ENCODE peak calls at places on chromosomes 4 and X, in nine cellular contexts. A is MM.1S, D is H9, K is K562, B is neural progenitor cell, F is GM23248, T is OCI-LY7, Z is PC-3, H is GM23338. W is an unnamed sample. For H3K79me2 and H3K4me1, the result is how much of the 10 kb centered on the place peaks cover.

GRCh38 chrX:9147631-9148189 is 113.8 kb upstream of the FAM9B start:
- DNase-seq in B (peak), T (no peak), K (no peak), D (peak), Z (no peak), H (peak), F (no peak), A (no peak), W (no peak)

GRCh38 chr4:161448550-161449180 is 715.1 kb downstream of the FSTL5 start:
- DNase-seq in K (no peak), D (no peak), Z (no peak), A (no peak), H (no peak), B (no peak), T (no peak), F (no peak), W (peak)

GRCh38 chr4:54229631-54230478 is 762 bp downstream of the PDGFRA start:
- DNase-seq in Z (no peak), B (peak), H (peak), A (no peak), T (no peak), K (no peak), D (peak), F (peak), W (peak)

GRCh38 chrX:120140293-120140981 is 18.0 kb upstream of the RHOXF2 start:
- DNase-seq in T (no peak), B (no peak), D (peak), A (no peak), F (no peak), Z (no peak), H (peak), K (no peak), W (no peak)

GRCh38 chr4:146916479-146917076 is 29.1 kb downstream of the TTC29 start:
- DNase-seq in D (no peak), K (peak), Z (peak), F (peak), B (peak), A (peak), H (peak), T (peak), W (no peak)

GRCh38 chr4:127055349-127055748 is 577.4 kb upstream of the INTU start:
- DNase-seq in H (no peak), K (no peak), Z (peak), D (no peak), F (peak), T (no peak), B (no peak), A (no peak), W (no peak)

GRCh38 chr4:118869808-118870342 is 18.8 kb upstream of the SYNPO2 start:
- DNase-seq in T (no peak), A (no peak), B (no peak), F (peak), H (peak), D (no peak), K (no peak), Z (no peak), W (peak)

GRCh38 chrX:28585767-28586166 is 1.5 kb upstream of the IL1RAPL1 start:
- DNase-seq in F (no peak), A (no peak), K (no peak), T (no peak), H (no peak), B (peak), Z (no peak), D (no peak), W (no peak)

GRCh38 chr4:40354158-40354557 is 19.0 kb downstream of the CHRNA9 start:
- DNase-seq in T (no peak), D (no peak), F (no peak), H (no peak), K (no peak), B (no peak), A (no peak), Z (no peak), W (no peak)

GRCh38 chr4:121192013-121192412 is 27.9 kb upstream of the TNIP3 start:
- DNase-seq in A (no peak), T (no peak), Z (no peak), K (no peak), D (no peak), H (no peak), F (peak), B (no peak), W (no peak)

GRCh38 chr4:144399927-144400326 is 246.0 kb upstream of the HHIP start:
- DNase-seq in D (no peak), B (no peak), Z (peak), F (peak), A (peak), H (no peak), T (no peak), K (no peak), W (peak)

GRCh38 chr4:138405439-138405838 is 163.3 kb upstream of the SLC7A11 start:
- DNase-seq in B (no peak), Z (peak), T (no peak), F (peak), K (no peak), D (no peak), H (no peak), A (peak), W (no peak)

GRCh38 chrX:41391606-41392005 is 55.5 kb upstream of the NYX start:
- DNase-seq in A (no peak), B (no peak), T (no peak), D (no peak), K (no peak), Z (no peak), F (no peak), H (no peak), W (no peak)

GRCh38 chr4:1910643-1911042 is 39.5 kb downstream of the NSD2 start:
- DNase-seq in D (peak), T (peak), H (peak), Z (peak), B (peak), A (peak), F (peak), K (peak), W (peak)

GRCh38 chr4:1904042-1904441 is 32.8 kb downstream of the NSD2 start:
- DNase-seq in A (no peak), F (no peak), H (no peak), D (no peak), K (no peak), Z (no peak), B (no peak), T (no peak), W (no peak)

GRCh38 chr4:1902243-1902642 is 31.1 kb downstream of the NSD2 start:
- DNase-seq in H (no peak), D (no peak), B (no peak), K (no peak), A (no peak), Z (no peak), T (no peak), F (no peak), W (no peak)

GRCh38 chr4:1903035-1903434 is 31.8 kb downstream of the NSD2 start:
- DNase-seq in H (no peak), Z (no peak), A (no peak), B (no peak), D (no peak), F (no peak), T (no peak), K (no peak), W (no peak)

GRCh38 chr4:1907848-1908525 is 36.8 kb downstream of the NSD2 start:
- DNase-seq in H (no peak), T (no peak), A (no peak), D (no peak), B (no peak), K (no peak), F (no peak), Z (no peak), W (no peak)
- H3K79me2 ChIP-seq in H (under half), T (half or more), A (half or more), D (under half), B (half or more), K (half or more), F (half or more), Z (half or more), W (half or more)

GRCh38 chr4:73606465-73606974 is 13.7 kb downstream of the RASSF6 start:
- DNase-seq in F (no peak), A (peak), H (no peak), Z (peak), B (no peak), D (no peak), K (no peak), T (peak), W (no peak)

GRCh38 chr4:73600917-73601316 is 19.3 kb downstream of the RASSF6 start:
- DNase-seq in F (no peak), H (no peak), D (no peak), K (no peak), T (no peak), A (no peak), B (no peak), Z (no peak), W (no peak)

GRCh38 chr4:73603307-73603710 is 16.9 kb downstream of the RASSF6 start:
- DNase-seq in T (no peak), K (no peak), B (no peak), A (no peak), H (no peak), F (no peak), D (no peak), Z (peak), W (peak)

GRCh38 chr4:73607375-73608026 is 12.7 kb downstream of the RASSF6 start:
- DNase-seq in H (no peak), F (no peak), K (no peak), B (no peak), Z (peak), A (peak), T (peak), D (no peak), W (peak)

GRCh38 chr4:73603854-73604584 is 16.2 kb downstream of the RASSF6 start:
- DNase-seq in K (no peak), A (no peak), T (no peak), D (no peak), Z (no peak), B (no peak), F (no peak), H (no peak), W (no peak)
- H3K4me1 ChIP-seq in K (under half), A (under half), T (half or more), D (under half), Z (under half), B (under half), F (under half), H (under half), W (under half)

GRCh38 chr4:174933083-174933482 is 14.9 kb downstream of the ADAM29 start:
- DNase-seq in D (no peak), Z (no peak), T (no peak), F (no peak), B (no peak), H (no peak), K (no peak), A (no peak), W (no peak)
- H3K4me2 ChIP-seq in D (no peak), Z (no peak), T (no peak), F (no peak), B (no peak), H (no peak), K (no peak), A (peak), W (no peak)

DNA sequence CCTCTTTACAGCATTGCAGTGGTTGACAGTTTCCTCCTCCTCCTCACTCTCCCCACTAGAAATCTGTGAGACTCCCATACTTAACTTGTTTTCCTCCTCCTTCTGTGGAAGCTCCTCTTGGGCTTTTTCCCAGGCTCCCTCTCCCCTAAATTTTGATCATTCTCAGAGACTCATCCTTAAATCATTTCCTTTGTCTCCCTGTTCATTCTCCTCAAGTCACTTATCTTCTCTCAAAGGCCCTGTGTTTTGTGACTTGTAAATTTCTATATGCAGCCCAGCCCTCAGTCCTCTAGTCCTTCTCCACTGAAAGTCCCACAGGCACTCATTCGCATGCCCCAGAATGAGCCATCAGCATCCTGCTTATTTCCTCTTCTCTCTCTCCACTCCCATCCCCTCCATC is 171.8 kb downstream of the SOWAHB start:
- DNase-seq in F (peak), Z (no peak), A (no peak), K (no peak), T (no peak), B (no peak), H (no peak), D (no peak), W (no peak)
- H3K79me2 ChIP-seq in F (half or more), Z (under half), A (half or more), K (under half), T (under half), B (under half), H (under half), D (under half), W (under half)

GRCh38 chr4:86971355-86971683 is 36.5 kb downstream of the AFF1 start:
- DNase-seq in F (no peak), K (no peak), B (no peak), D (no peak), T (no peak), A (no peak), H (no peak), Z (no peak), W (no peak)
- H3K4me1 ChIP-seq in F (under half), K (under half), B (under half), D (under half), T (half or more), A (under half), H (half or more), Z (under half), W (under half)